ENCODE peak calls at places on chromosomes 4 and X, in four cellular contexts. O is PC-9, Y is NCI-H526 treated with DMSO at 0.1 percent for 48 hours, P is tibial nerve. Q is an unnamed sample.
A peak's percentile ranks its signal among the peaks of the same experiment; 100 is the strongest.

GRCh38 chr4:122612540-122612939 is 8.3 kb downstream of the IL21 start:
- DNase-seq in Y (no peak), O (peak; percentile 44), P (no peak), Q (no peak)

GRCh38 chr4:151690164-151690856 is 70.5 kb downstream of the GATB start:
- DNase-seq in Y (no peak), P (no peak), O (no peak), Q (no peak)

GRCh38 chr4:78667764-78668163 is 108.4 kb upstream of the BMP2K start:
- DNase-seq in O (no peak), Y (no peak), P (no peak), Q (no peak)

GRCh38 chrX:120819126-120819525 is 56.5 kb downstream of the CT47B1 start:
- DNase-seq in P (no peak), O (no peak), Y (no peak), Q (no peak)

GRCh38 chr4:173958445-173958844 is 325.0 kb downstream of the FBXO8 start:
- DNase-seq in O (no peak), Y (no peak), P (no peak), Q (no peak)

GRCh38 chr4:4217123-4217522 is 9.6 kb downstream of the OTOP1 start:
- DNase-seq in Y (no peak), O (no peak), P (no peak), Q (no peak)

GRCh38 chr4:105060628-105061027 is 86.0 kb upstream of the TET2 start:
- DNase-seq in P (no peak), Y (no peak), O (no peak), Q (no peak)

GRCh38 chr4:4596720-4597119 is 54.9 kb upstream of the STX18 start:
- DNase-seq in P (no peak), Y (no peak), O (no peak), Q (no peak)

GRCh38 chr4:23068287-23068686 is 375.6 kb downstream of the GBA3 start:
- DNase-seq in O (no peak), P (no peak), Y (no peak), Q (no peak)

GRCh38 chr4:146432065-146432464 is 89.7 kb downstream of the SLC10A7 start:
- DNase-seq in Y (no peak), O (no peak), P (no peak), Q (no peak)

GRCh38 chr4:144645621-144646522 is at the start of gene HHIP:
- DNase-seq in O (no peak), Y (peak; percentile 46), P (peak; percentile 48), Q (no peak)